ENCODE peak calls at places on chromosome 1, in five cellular contexts. One of them, this sample, is unnamed.

GRCh38 chr1:177287996-177288395 is 117.2 kb downstream of the BRINP2 start:
- DNase-seq in GM12878: no peak
- DNase-seq in IMR-90: peak; percentile 2
- DNase-seq in A549: no peak
- DNase-seq in SK-N-SH: no peak
- DNase-seq in this sample: no peak

GRCh38 chr1:179425186-179425585 is 59.4 kb downstream of the AXDND1 start:
- DNase-seq in SK-N-SH: no peak
- DNase-seq in GM12878: no peak
- DNase-seq in IMR-90: no peak
- DNase-seq in A549: no peak
- DNase-seq in this sample: no peak

GRCh38 chr1:199279107-199279506 is 640.3 kb downstream of the PTPRC start:
- DNase-seq in SK-N-SH: no peak
- DNase-seq in A549: no peak
- DNase-seq in IMR-90: no peak
- DNase-seq in GM12878: no peak
- DNase-seq in this sample: no peak

GRCh38 chr1:29583727-29584126 is 347.4 kb downstream of the PTPRU start:
- DNase-seq in IMR-90: no peak
- DNase-seq in A549: no peak
- DNase-seq in SK-N-SH: no peak
- DNase-seq in GM12878: no peak
- DNase-seq in this sample: no peak

GRCh38 chr1:186761358-186761757 is 67.4 kb upstream of the PLA2G4A start:
- DNase-seq in SK-N-SH: no peak
- DNase-seq in GM12878: no peak
- DNase-seq in IMR-90: no peak
- DNase-seq in A549: no peak
- DNase-seq in this sample: no peak

GRCh38 chr1:47755368-47755990 is 241.7 kb downstream of the TRABD2B start:
- DNase-seq in GM12878: no peak
- DNase-seq in IMR-90: no peak
- DNase-seq in SK-N-SH: peak; percentile 44
- DNase-seq in A549: peak; percentile 43
- DNase-seq in this sample: peak; percentile 68

GRCh38 chr1:209335090-209335692 is 248.3 kb upstream of the CAMK1G start:
- DNase-seq in GM12878: no peak
- DNase-seq in A549: peak; percentile 39
- DNase-seq in SK-N-SH: peak; percentile 59
- DNase-seq in IMR-90: peak; percentile 20
- DNase-seq in this sample: peak; percentile 56

GRCh38 chr1:1758692-1759455 is 19.4 kb downstream of the NADK start:
- DNase-seq in IMR-90: no peak
- DNase-seq in GM12878: no peak
- DNase-seq in SK-N-SH: no peak
- DNase-seq in A549: peak; percentile 71
- DNase-seq in this sample: peak; percentile 98

GRCh38 chr1:172299515-172299914 is 121.0 kb upstream of the C1orf105 start:
- DNase-seq in IMR-90: no peak
- DNase-seq in A549: no peak
- DNase-seq in SK-N-SH: no peak
- DNase-seq in GM12878: no peak
- DNase-seq in this sample: no peak

GRCh38 chr1:109846846-109847245 is 63.8 kb upstream of the CSF1 start:
- DNase-seq in IMR-90: no peak
- DNase-seq in SK-N-SH: no peak
- DNase-seq in GM12878: no peak
- DNase-seq in A549: no peak
- DNase-seq in this sample: no peak

GRCh38 chr1:212683357-212683722 is 16.3 kb downstream of the BATF3 start:
- DNase-seq in A549: no peak
- DNase-seq in IMR-90: no peak
- DNase-seq in SK-N-SH: no peak
- DNase-seq in GM12878: peak; percentile 81
- DNase-seq in this sample: no peak

GRCh38 chr1:111511362-111511761 is 7.9 kb upstream of the ADORA3 start:
- DNase-seq in IMR-90: no peak
- DNase-seq in GM12878: no peak
- DNase-seq in SK-N-SH: no peak
- DNase-seq in A549: no peak
- DNase-seq in this sample: no peak

GRCh38 chr1:59046134-59046533 is 250.8 kb upstream of the FGGY start:
- DNase-seq in GM12878: no peak
- DNase-seq in SK-N-SH: no peak
- DNase-seq in A549: no peak
- DNase-seq in IMR-90: peak; percentile 47
- DNase-seq in this sample: no peak

GRCh38 chr1:159120317-159120716 is 43.8 kb upstream of the AIM2 start:
- DNase-seq in IMR-90: no peak
- DNase-seq in SK-N-SH: no peak
- DNase-seq in A549: no peak
- DNase-seq in GM12878: no peak
- DNase-seq in this sample: no peak

GRCh38 chr1:108877324-108877812 is 583 bp downstream of the GPSM2 start:
- DNase-seq in GM12878: no peak
- DNase-seq in SK-N-SH: peak; percentile 21
- DNase-seq in A549: no peak
- DNase-seq in IMR-90: peak; percentile 30
- DNase-seq in this sample: no peak

GRCh38 chr1:85467929-85468540 is 3.1 kb upstream of the DDAH1 start:
- DNase-seq in SK-N-SH: no peak
- DNase-seq in A549: no peak
- DNase-seq in IMR-90: no peak
- DNase-seq in GM12878: no peak
- DNase-seq in this sample: no peak

GRCh38 chr1:219210067-219210466 is 36.4 kb downstream of the LYPLAL1 start:
- DNase-seq in IMR-90: peak; percentile 49
- DNase-seq in SK-N-SH: no peak
- DNase-seq in A549: peak; percentile 35
- DNase-seq in GM12878: no peak
- DNase-seq in this sample: no peak

GRCh38 chr1:227370463-227371254 is 52.4 kb upstream of the CDC42BPA start:
- DNase-seq in IMR-90: peak; percentile 18
- DNase-seq in SK-N-SH: no peak
- DNase-seq in A549: no peak
- DNase-seq in GM12878: no peak
- DNase-seq in this sample: no peak

GRCh38 chr1:156582388-156583022 is 3.0 kb downstream of the TTC24 start:
- DNase-seq in IMR-90: no peak
- DNase-seq in GM12878: no peak
- DNase-seq in A549: no peak
- DNase-seq in SK-N-SH: no peak
- DNase-seq in this sample: no peak

GRCh38 chr1:2787163-2787911 is 14.2 kb downstream of the TTC34 start:
- DNase-seq in SK-N-SH: peak; percentile 30
- DNase-seq in A549: no peak
- DNase-seq in GM12878: no peak
- DNase-seq in IMR-90: no peak
- DNase-seq in this sample: no peak

GRCh38 chr1:202968895-202969295 is 1.8 kb upstream of the CYB5R1 start:
- DNase-seq in A549: peak; percentile 75
- DNase-seq in IMR-90: peak; percentile 65
- DNase-seq in SK-N-SH: peak; percentile 62
- DNase-seq in GM12878: peak; percentile 33
- DNase-seq in this sample: peak; percentile 77

GRCh38 chr1:52355847-52356505 is 10.0 kb downstream of the CC2D1B start:
- DNase-seq in A549: no peak
- DNase-seq in GM12878: no peak
- DNase-seq in IMR-90: no peak
- DNase-seq in SK-N-SH: no peak
- DNase-seq in this sample: no peak

DNA sequence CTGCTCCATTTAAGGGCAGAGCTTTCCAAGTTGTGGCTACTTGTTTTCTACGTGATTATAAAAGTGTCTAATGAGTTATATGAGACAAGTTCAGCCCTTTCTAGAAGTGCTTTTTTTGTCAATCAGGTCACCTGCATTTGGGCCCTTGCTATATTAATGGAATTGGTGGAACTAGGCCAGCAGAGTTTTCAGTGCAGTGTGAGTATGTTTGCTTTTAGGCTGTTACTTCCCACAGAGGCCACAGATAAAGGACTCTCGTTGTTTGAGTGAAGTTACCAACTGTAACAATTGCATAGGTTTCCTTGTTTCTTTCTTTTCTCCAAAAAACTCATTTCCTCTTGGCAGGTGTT is 10.9 kb downstream of the SMAP2 start:
- DNase-seq in A549: no peak
- DNase-seq in SK-N-SH: no peak
- DNase-seq in GM12878: no peak
- DNase-seq in IMR-90: no peak
- DNase-seq in this sample: peak; percentile 69
- TF ChIP-seq RCOR1 in A549: no peak
- TF ChIP-seq RCOR1 in SK-N-SH: no peak
- TF ChIP-seq RCOR1 in GM12878: no peak
- TF ChIP-seq RCOR1 in IMR-90: no peak
- TF ChIP-seq RCOR1 in this sample: no peak

GRCh38 chr1:244273845-244274619 is 177.7 kb downstream of the ADSS2 start:
- DNase-seq in GM12878: no peak
- DNase-seq in SK-N-SH: no peak
- DNase-seq in IMR-90: peak; percentile 100
- DNase-seq in A549: peak; percentile 92
- DNase-seq in this sample: peak; percentile 75
- H3K4me3 ChIP-seq in GM12878: no peak overlapping the region
- H3K4me3 ChIP-seq in SK-N-SH: peak overlapping the region; percentile 58
- H3K4me3 ChIP-seq in IMR-90: peak overlapping the region; percentile 17
- H3K4me3 ChIP-seq in A549: peak overlapping the region; percentile 21
- H3K4me3 ChIP-seq in this sample: no peak overlapping the region

GRCh38 chr1:95176859-95177258 is 57.2 kb upstream of the RWDD3 start:
- DNase-seq in GM12878: no peak
- DNase-seq in SK-N-SH: no peak
- DNase-seq in A549: no peak
- DNase-seq in IMR-90: no peak
- DNase-seq in this sample: no peak
- H3K4me2 ChIP-seq in GM12878: no peak overlapping the region
- H3K4me2 ChIP-seq in SK-N-SH: no peak overlapping the region
- H3K4me2 ChIP-seq in A549: no peak overlapping the region
- H3K4me2 ChIP-seq in IMR-90: no peak overlapping the region
- H3K4me2 ChIP-seq in this sample: no peak overlapping the region

GRCh38 chr1:12593621-12594066 is 24.4 kb downstream of the DHRS3 start:
- DNase-seq in GM12878: no peak
- DNase-seq in A549: peak; percentile 83
- DNase-seq in SK-N-SH: no peak
- DNase-seq in IMR-90: peak; percentile 59
- DNase-seq in this sample: no peak
- TF ChIP-seq RCOR1 in GM12878: no peak
- TF ChIP-seq RCOR1 in A549: no peak
- TF ChIP-seq RCOR1 in SK-N-SH: no peak
- TF ChIP-seq RCOR1 in IMR-90: no peak
- TF ChIP-seq RCOR1 in this sample: no peak

This sample was measured in K562.